ENCODE peak calls at places on chromosomes 7 and 10, in four cellular contexts. H, R, E and U are unnamed samples. For H3K4me1, the result is how much of the 10 kb centered on the place peaks cover.

GRCh38 chr7:151248191-151249033 is at the start of gene SMARCD3:
- DNase-seq in H (peak), R (peak), E (peak), U (peak)

GRCh38 chr10:95818663-95819062 is 62.7 kb downstream of the ENTPD1 start:
- DNase-seq in H (no peak), R (no peak), E (peak), U (no peak)

GRCh38 chr7:30705008-30705407 is 22.8 kb upstream of the CRHR2 start:
- DNase-seq in H (no peak), R (no peak), E (no peak), U (no peak)

GRCh38 chr7:97819161-97819560 is 53.0 kb downstream of the ASNS start:
- DNase-seq in H (no peak), R (peak), E (peak), U (no peak)

GRCh38 chr10:122128357-122128756 is 139.4 kb downstream of the TACC2 start:
- DNase-seq in H (no peak), R (no peak), E (no peak), U (peak)

GRCh38 chr10:103660364-103661197 is 167.1 kb downstream of the NEURL1 start:
- DNase-seq in H (peak), R (no peak), E (peak), U (peak)

GRCh38 chr10:34612446-34612845 is 202.7 kb downstream of the PARD3 start:
- DNase-seq in H (no peak), R (no peak), E (no peak), U (no peak)

GRCh38 chr10:13613519-13613918 is 26.8 kb downstream of the PRPF18 start:
- DNase-seq in H (no peak), R (peak), E (no peak), U (no peak)

GRCh38 chr10:17801507-17801906 is 7.6 kb upstream of the MRC1 start:
- DNase-seq in H (no peak), R (no peak), E (peak), U (no peak)

GRCh38 chr10:51895209-51895608 is 195.8 kb upstream of the CSTF2T start:
- DNase-seq in H (peak), R (no peak), E (no peak), U (peak)

GRCh38 chr7:99408347-99409191 is at the start of the genes BUD31 and PDAP1:
- DNase-seq in H (peak), R (peak), E (peak), U (peak)

GRCh38 chr10:3889961-3890522 is 105.0 kb upstream of the KLF6 start:
- DNase-seq in H (no peak), R (peak), E (peak), U (no peak)

GRCh38 chr10:111983970-111984525 is 199.5 kb downstream of the GPAM start:
- DNase-seq in H (no peak), R (no peak), E (no peak), U (no peak)

GRCh38 chr10:96440257-96441125 is 73.2 kb downstream of the TLL2 start:
- DNase-seq in H (no peak), R (no peak), E (no peak), U (no peak)

GRCh38 chr7:52017802-52018679 is 701.4 kb upstream of the COBL start:
- DNase-seq in H (no peak), R (peak), E (peak), U (peak)

GRCh38 chr7:26293569-26294308 is 2.1 kb downstream of the SNX10 start:
- DNase-seq in H (no peak), R (no peak), E (no peak), U (no peak)

GRCh38 chr7:28440055-28440601 is 27.8 kb downstream of the CREB5 start:
- DNase-seq in H (no peak), R (no peak), E (no peak), U (no peak)

GRCh38 chr10:119817991-119818888 is 54.4 kb downstream of the MCMBP start:
- DNase-seq in H (peak), R (no peak), E (no peak), U (peak)

GRCh38 chr10:59831658-59832503 is 74.5 kb downstream of the CCDC6 start:
- DNase-seq in H (no peak), R (no peak), E (no peak), U (no peak)

GRCh38 chr7:22356855-22357310 is at the start of gene RAPGEF5:
- DNase-seq in H (peak), R (no peak), E (no peak), U (peak)

GRCh38 chr7:127391591-127392181 is 822 bp downstream of the ZNF800 start:
- DNase-seq in H (no peak), R (peak), E (no peak), U (peak)

GRCh38 chr7:45073031-45073842 is 15.5 kb downstream of the NACAD start:
- DNase-seq in H (no peak), R (no peak), E (no peak), U (no peak)
- TF ChIP-seq POLR2A in H (no peak), R (no peak), E (no peak), U (no peak)

GRCh38 chr7:134890246-134891240 is 95.8 kb upstream of the AGBL3 start:
- DNase-seq in H (peak), R (peak), E (peak), U (peak)

GRCh38 chr7:134886353-134887057 is 99.8 kb upstream of the AGBL3 start:
- DNase-seq in H (peak), R (no peak), E (peak), U (peak)

GRCh38 chr7:134885967-134886352 is 100.3 kb upstream of the AGBL3 start:
- DNase-seq in H (no peak), R (peak), E (peak), U (no peak)

GRCh38 chr7:134887523-134887922 is 98.8 kb upstream of the AGBL3 start:
- DNase-seq in H (no peak), R (no peak), E (no peak), U (no peak)

GRCh38 chr7:134888141-134888740 is 98.1 kb upstream of the AGBL3 start:
- DNase-seq in H (no peak), R (no peak), E (no peak), U (no peak)
- H3K4me1 ChIP-seq in H (under half), R (half or more), E (under half), U (under half)

DNA sequence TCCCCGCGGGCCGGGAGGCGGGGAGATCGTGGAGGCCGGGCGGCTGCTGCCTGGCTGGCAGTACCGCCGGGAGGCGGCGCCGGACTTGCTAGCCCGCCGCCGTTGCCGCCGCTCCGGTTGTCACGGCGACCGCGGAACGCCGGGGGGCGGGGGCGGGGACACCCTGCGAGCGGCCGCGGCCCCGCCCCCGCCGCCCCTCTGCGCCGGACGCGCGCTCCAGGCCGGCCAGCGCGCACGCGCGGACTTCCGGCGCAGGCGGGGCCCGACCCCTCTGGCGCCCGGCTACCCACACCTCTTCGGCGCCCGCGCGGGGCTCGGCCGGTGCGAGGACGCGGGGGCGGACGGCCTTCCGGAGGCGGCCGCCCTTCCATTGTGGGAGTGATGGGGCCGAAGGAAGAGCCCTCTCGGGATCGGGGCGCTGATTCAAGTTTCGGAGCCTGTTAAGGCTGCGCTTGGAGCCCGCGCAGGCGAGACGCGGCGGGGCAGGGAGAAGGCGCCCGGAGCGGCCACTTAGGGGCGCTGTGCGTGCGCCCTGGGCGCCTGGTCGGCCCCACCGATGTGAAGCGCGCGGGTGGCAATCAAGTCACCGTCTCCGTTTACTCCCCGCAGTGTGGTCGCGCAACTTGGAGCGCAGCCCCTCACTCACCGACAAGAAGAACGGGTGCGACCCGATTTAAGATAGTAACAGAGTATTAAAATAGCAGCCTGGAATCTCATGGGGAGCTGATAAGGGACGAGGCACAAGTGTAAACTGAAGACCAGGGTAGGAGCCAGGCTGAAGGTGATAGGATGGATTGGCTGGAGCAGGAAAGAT is 448 bp upstream of the DPY19L1 start:
- DNase-seq in H (peak), R (peak), E (peak), U (peak)
- TF ChIP-seq POLR2A in H (no peak), R (peak), E (peak), U (no peak)

DNA sequence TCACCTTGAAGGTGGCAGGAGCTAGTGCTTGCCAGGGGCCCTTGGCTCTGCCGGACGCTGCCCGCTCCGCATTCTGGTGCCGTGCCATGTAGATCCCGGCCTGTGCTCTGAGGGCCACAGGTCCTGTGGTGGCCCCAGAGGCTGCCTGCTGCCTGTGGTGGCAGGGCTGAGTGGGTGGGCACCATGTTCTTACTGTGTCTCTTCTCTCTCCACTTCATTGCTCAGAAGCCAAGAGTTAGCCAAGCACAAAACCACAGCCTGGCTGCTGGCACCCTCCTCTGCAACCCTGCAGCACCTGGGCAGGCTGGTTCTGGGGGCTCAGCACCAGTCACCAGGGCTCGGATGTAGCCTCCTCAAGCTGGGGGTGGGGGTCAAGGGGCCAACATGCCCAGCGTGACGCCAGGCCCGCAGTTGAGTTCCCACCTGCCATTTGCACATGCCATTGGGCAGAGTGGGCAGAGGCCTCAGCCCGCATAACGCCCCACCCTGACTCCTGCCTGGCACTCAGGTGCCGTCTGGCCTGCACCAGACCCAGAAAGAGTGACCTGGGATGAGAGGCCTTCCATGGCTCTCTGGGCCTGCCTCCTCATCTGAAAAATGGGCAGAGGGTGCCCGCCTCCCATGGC is 16.3 kb downstream of the ZMIZ1 start:
- DNase-seq in H (no peak), R (no peak), E (no peak), U (peak)
- H3K4me1 ChIP-seq in H (half or more), R (half or more), E (half or more), U (half or more)

GRCh38 chr7:1044189-1045037 is at the start of gene GPR146:
- DNase-seq in H (peak), R (peak), E (peak), U (peak)
- TF ChIP-seq POLR2A in H (peak), R (no peak), E (peak), U (peak)